ENCODE peak calls at places on chromosomes 1 and 21, in six cellular contexts. U is K562, C is lung, A is body of pancreas, L is tibial artery, K is lower lobe of right lung. M is an unnamed sample. For H3K27me3, the result is how much of the 10 kb centered on the place peaks cover.

GRCh38 chr1:225746361-225747179 is 31.1 kb upstream of the SRP9 start:
- DNase-seq in U (no peak), A (peak), C (peak), L (peak), K (peak), M (no peak)

GRCh38 chr1:85326851-85327250 is 50.4 kb upstream of the BCL10 start:
- DNase-seq in K (no peak), A (no peak), U (no peak), C (no peak), L (no peak), M (no peak)

GRCh38 chr1:41656088-41656487 is 171.6 kb upstream of the EDN2 start:
- DNase-seq in C (no peak), A (no peak), U (no peak), K (no peak), L (no peak), M (no peak)

GRCh38 chr1:111203681-111204210 is 3.3 kb upstream of the DENND2D start:
- DNase-seq in A (peak), C (peak), K (peak), L (peak), U (no peak), M (peak)

GRCh38 chr1:187038789-187039188 is 210.0 kb downstream of the PLA2G4A start:
- DNase-seq in K (no peak), L (no peak), C (no peak), U (no peak), A (no peak), M (no peak)

GRCh38 chr1:40036574-40036973 is 4.0 kb upstream of the CAP1 start:
- DNase-seq in A (peak), U (peak), C (no peak), K (no peak), L (peak), M (no peak)

GRCh38 chr21:25887646-25888321 is 153.0 kb downstream of the GABPA start:
- DNase-seq in K (no peak), L (no peak), U (no peak), C (no peak), A (no peak), M (no peak)

GRCh38 chr1:87197156-87197555 is 131.5 kb upstream of the LMO4 start:
- DNase-seq in C (no peak), K (no peak), L (no peak), A (no peak), U (no peak), M (no peak)

GRCh38 chr1:31769720-31770390 is 5.7 kb upstream of the ADGRB2 start:
- DNase-seq in A (peak), L (no peak), U (no peak), K (no peak), C (no peak), M (no peak)

GRCh38 chr21:41678944-41679343 is 87.9 kb downstream of the RIPK4 start:
- DNase-seq in C (peak), K (peak), A (peak), U (peak), L (peak), M (no peak)

GRCh38 chr1:31627301-31627929 is 9.9 kb downstream of the HCRTR1 start:
- DNase-seq in K (peak), L (peak), C (peak), A (peak), U (no peak), M (no peak)

GRCh38 chr1:210709694-210710093 is 381.0 kb downstream of the HHAT start:
- DNase-seq in C (no peak), A (no peak), L (no peak), K (no peak), U (no peak), M (no peak)

GRCh38 chr21:33214056-33214455 is 15.7 kb upstream of the IFNAR2 start:
- DNase-seq in K (no peak), A (no peak), U (no peak), C (no peak), L (no peak), M (no peak)

GRCh38 chr21:33217168-33217567 is 12.6 kb upstream of the IFNAR2 start:
- DNase-seq in C (no peak), U (no peak), K (no peak), A (no peak), L (no peak), M (no peak)

GRCh38 chr21:33219300-33219699 is 10.4 kb upstream of the IFNAR2 start:
- DNase-seq in K (no peak), A (no peak), C (no peak), L (no peak), U (no peak), M (no peak)

GRCh38 chr21:33219961-33220360 is 9.8 kb upstream of the IFNAR2 start:
- DNase-seq in C (no peak), L (no peak), A (no peak), U (no peak), K (no peak), M (no peak)
- H3K4me3 ChIP-seq in C (no peak), L (no peak), A (no peak), U (no peak), K (no peak), M (no peak)

GRCh38 chr1:153401461-153401860 is 10.6 kb upstream of the S100A8 start:
- DNase-seq in U (no peak), K (no peak), L (no peak), C (no peak), A (no peak), M (no peak)
- H3K27me3 ChIP-seq in U (under half), K (under half), L (under half), C (under half), A (under half), M (under half)

DNA sequence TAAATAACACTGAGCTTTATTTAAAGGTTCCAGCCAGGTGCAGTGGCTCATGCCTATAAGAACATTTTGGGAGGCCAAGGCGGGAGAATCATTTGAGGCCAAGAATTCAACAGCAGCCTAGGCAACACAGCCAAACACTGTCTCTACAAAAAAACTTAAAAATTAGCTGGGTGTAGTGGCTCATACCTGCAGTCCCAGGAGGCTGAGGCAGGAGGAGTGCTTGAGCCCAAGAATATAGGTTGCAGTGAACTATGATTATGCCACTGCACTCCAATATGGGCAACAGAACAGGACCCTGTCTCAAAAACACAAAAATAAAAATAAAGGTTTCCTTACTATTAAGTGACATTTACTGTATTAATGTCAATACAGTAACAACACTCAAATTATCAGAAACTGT is 2.1 kb downstream of the TAF12 start:
- DNase-seq in U (no peak), C (no peak), L (no peak), K (no peak), A (no peak), M (no peak)
- TF ChIP-seq CTCF in U (peak), C (no peak), L (no peak), K (no peak), A (no peak), M (peak)

GRCh38 chr1:153698648-153699004 is 20.1 kb downstream of the NPR1 start:
- DNase-seq in U (no peak), K (no peak), A (no peak), L (no peak), C (no peak), M (no peak)

GRCh38 chr1:153696741-153697140 is 18.3 kb downstream of the NPR1 start:
- DNase-seq in U (no peak), C (no peak), L (no peak), K (no peak), A (no peak), M (no peak)

GRCh38 chr1:153699116-153699515 is 20.6 kb downstream of the NPR1 start:
- DNase-seq in U (no peak), A (no peak), L (no peak), C (no peak), K (no peak), M (no peak)

GRCh38 chr1:153697191-153697872 is 18.8 kb downstream of the NPR1 start:
- DNase-seq in U (peak), C (peak), L (peak), K (no peak), A (peak), M (no peak)

DNA sequence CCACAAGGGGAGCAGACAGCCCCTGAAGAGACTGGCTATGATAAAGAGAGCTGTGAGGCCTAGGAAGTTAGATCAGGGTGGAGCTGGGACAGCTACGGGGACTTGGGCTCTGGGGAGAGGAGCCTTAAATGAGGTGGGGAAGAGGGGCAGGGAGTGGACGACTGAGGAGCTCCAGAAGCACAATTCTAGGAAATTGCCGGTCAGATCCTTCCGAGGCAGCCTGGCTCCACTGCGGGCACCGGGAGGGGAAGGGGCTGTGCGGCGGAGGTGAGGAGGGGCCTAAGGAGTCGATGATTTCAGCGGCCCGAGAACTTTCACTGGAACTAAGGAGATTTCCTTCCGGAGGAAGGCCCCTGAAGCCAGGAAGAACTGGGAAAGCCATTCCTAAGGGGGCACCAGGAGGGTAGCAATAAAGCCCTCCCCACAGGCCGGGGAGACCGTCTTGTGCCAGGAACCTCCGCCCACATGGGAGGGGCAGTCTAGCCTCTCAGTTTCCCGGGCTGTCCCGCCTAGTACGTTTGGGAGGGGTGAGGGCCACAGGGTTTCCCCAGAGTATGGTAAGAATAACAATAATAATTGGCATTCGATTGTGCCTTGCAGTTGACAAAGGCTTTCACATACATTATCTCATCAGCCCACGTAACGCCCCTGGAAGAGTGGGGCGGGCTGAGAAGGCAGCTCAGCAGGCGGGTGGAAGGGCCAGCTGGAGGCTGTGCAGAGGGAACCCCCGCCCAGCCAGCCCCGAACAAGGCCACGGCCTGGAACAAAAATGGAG is 19.6 kb downstream of the NPR1 start:
- DNase-seq in U (peak), C (peak), K (peak), A (peak), L (peak), M (no peak)
- H3K4me3 ChIP-seq in U (no peak), C (no peak), K (peak), A (no peak), L (peak), M (no peak)

DNA sequence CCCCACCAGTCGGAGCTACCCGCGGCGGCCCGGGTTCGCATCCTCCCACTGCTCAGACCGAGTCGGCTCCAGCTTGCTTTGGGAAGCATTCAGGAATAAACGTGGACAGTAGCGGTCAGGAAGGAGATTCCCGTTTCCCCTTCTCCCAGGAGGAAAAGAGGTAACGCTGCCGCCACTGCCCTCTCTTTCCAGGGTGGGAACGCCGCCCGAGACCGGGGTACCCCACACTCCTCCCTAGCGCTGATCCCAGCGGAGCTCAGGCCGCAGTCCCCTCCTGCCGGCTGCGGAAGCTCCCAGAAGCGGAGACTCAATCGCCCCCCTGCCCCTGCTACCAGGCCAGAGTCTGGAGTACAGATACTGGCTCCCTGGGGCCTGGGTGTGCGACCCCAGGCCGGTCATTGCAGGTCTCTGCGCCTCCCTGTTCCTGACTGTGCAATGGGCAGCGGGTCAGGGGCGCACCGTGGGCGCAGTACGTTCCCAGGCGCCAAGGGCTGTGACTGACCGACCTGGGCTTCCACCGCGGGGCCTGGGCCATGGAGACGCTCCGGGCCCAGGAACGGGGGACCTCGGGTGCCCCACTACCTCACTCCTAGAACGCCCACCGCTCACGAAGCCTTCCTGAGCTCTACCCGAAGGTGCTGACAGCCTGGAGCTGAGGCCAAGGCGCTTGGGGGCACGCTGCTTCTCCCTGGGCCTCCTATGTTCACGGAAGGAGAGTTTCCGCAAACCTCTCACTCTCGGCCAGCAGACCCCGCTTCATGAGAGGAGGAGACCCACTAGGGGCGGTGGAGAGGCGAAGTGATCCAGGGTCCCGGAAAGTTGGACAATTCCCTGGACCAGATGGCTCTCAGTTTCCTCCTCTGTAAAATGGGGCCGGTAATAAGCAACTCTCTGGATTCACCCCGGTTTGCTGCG is 7.8 kb downstream of the DMRTA2 start:
- DNase-seq in L (no peak), C (no peak), K (no peak), A (no peak), U (peak), M (no peak)
- H3K27me3 ChIP-seq in L (under half), C (under half), K (half or more), A (half or more), U (half or more), M (under half)

DNA sequence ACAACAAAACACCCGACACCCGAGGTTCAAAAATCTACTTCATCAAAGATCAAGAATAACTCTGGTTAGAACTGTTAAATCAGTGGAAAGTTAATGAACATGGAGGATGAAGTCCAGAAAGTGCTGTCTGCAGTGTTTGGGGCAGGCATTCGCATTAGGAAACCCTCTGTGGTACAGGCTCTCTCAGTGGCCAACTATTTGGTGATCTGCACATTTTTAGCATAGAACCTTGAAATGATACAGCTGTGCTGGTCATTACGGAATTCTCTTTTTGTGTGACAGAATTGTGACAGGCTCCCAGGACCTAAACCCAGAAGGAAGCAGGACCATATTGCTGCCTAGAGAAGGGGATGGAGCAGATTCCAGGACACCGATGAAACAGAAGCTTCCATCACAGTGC is 89.0 kb downstream of the SLC45A1 start:
- DNase-seq in K (no peak), U (no peak), L (no peak), C (no peak), A (no peak), M (no peak)
- TF ChIP-seq CTCF in K (no peak), U (no peak), L (no peak), C (no peak), A (no peak), M (no peak)

DNA sequence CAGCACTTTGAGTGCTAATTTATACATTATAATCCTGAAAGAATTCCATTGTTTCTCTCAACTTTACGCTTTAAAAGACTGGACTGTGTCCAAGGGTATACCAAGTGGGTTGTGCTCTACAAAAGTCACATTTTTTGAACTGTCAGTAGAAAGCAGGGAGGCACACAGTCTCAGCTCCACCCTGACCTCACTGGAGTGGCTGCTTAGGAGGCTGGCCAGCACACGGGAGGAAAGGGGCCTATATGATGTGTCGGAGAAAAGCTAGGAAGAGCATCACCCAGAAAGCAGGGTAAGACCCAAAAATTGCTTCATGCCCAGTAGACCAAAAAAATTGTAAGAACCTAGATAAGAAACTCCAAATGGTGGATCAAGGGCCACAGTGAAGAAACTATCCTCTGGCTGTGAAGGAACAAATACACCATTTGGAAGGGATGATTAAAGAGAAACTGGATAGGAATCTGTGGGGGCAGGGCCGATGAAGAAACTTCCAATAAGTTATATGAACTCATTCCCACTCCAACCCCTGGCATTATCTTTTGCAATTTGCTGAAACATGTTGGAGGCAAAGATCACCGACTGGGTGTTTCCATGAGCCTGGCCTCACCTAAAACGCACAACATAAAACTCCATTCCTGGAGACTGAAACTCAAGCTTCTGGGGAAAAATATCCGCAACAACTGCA is 1.9 kb downstream of the S100A10 start:
- DNase-seq in L (no peak), U (no peak), A (no peak), C (no peak), K (no peak), M (no peak)
- H3K4me3 ChIP-seq in L (peak), U (no peak), A (no peak), C (peak), K (peak), M (no peak)

DNA sequence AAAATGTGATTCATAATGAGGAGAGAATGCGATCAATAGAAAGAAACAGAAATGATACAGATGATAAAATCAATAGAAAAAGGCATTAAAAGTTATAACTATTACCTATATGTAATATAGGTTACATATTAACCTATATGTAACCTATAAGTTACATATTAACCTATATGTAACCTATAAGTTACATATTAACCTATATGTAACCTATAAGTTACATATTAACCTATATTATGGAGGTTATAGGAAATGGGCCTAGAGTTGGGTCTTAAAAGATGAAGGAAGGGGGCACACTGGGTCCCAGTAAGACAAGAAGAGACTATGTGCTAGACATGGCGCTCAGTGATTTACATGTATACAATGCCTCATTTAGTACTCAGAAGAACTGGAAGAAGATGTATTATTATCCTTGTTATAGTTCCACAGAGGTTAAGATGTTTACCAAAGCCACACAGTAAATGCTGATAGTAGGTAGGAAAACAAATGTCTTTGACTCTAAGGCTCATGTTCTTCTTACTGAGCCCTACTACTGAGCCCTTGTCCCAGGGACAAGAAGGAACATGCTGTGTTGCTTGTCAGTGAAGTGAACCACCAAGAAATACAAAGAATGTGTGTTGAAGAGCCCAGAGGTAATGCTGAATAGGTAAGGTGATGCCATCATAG is 444.6 kb upstream of the PLXNA2 start:
- DNase-seq in U (no peak), K (no peak), L (no peak), A (no peak), C (no peak), M (no peak)
- H3K27me3 ChIP-seq in U (under half), K (under half), L (under half), A (under half), C (under half), M (under half)

GRCh38 chr1:27416387-27417111 is 24.1 kb downstream of the GPR3 start:
- DNase-seq in K (no peak), U (peak), C (no peak), L (no peak), A (peak), M (peak)
- TF ChIP-seq CTCF in K (peak), U (peak), C (peak), L (peak), A (peak), M (peak)